ENCODE peak calls at places on chromosomes 7 and 10, in six cellular contexts. B is fibroblast of the aortic adventitia, J is keratinocyte, P is tibial artery, T is K562, Q is uterus. X is an unnamed sample.

GRCh38 chr10:94293344-94293743 is 69.4 kb downstream of the NOC3L start:
- DNase-seq in B (peak), J (no peak), P (no peak), T (no peak), Q (peak), X (no peak)

GRCh38 chr10:48542471-48543210 is 62.2 kb downstream of the ARHGAP22 start:
- DNase-seq in B (no peak), J (no peak), P (no peak), T (no peak), Q (no peak), X (no peak)

GRCh38 chr10:133528296-133528844 is 1.2 kb downstream of the CYP2E1 start:
- DNase-seq in B (no peak), J (no peak), P (no peak), T (no peak), Q (no peak), X (no peak)

GRCh38 chr10:78139336-78139735 is 105.7 kb downstream of the RPS24 start:
- DNase-seq in B (no peak), J (no peak), P (no peak), T (no peak), Q (peak), X (no peak)

GRCh38 chr7:116210345-116211005 is at the start of gene TES:
- DNase-seq in B (peak), J (no peak), P (peak), T (peak), Q (peak), X (no peak)

GRCh38 chr10:62395892-62396291 is 21.7 kb downstream of the ZNF365 start:
- DNase-seq in B (no peak), J (no peak), P (no peak), T (no peak), Q (no peak), X (no peak)

GRCh38 chr7:80656029-80656428 is 17.6 kb downstream of the CD36 start:
- DNase-seq in B (no peak), J (no peak), P (no peak), T (no peak), Q (no peak), X (no peak)

GRCh38 chr10:8404721-8405120 is 350.2 kb downstream of the GATA3 start:
- DNase-seq in B (no peak), J (no peak), P (no peak), T (no peak), Q (no peak), X (no peak)

GRCh38 chr10:122089343-122090015 is 100.5 kb downstream of the TACC2 start:
- DNase-seq in B (no peak), J (peak), P (no peak), T (no peak), Q (no peak), X (no peak)

GRCh38 chr10:101778781-101779543 is 3.0 kb upstream of the FGF8 start:
- DNase-seq in B (peak), J (no peak), P (peak), T (peak), Q (no peak), X (no peak)

GRCh38 chr7:101558742-101559325 is 70.3 kb downstream of the MYL10 start:
- DNase-seq in B (no peak), J (no peak), P (peak), T (peak), Q (no peak), X (no peak)

GRCh38 chr7:21507627-21508343 is 35.1 kb upstream of the DNAH11 start:
- DNase-seq in B (peak), J (no peak), P (no peak), T (peak), Q (no peak), X (no peak)

GRCh38 chr7:73941836-73942551 is 81.0 kb downstream of the TMEM270 start:
- DNase-seq in B (peak), J (no peak), P (no peak), T (no peak), Q (no peak), X (no peak)

GRCh38 chr7:633381-634018 is 93.0 kb upstream of the DNAAF5 start:
- DNase-seq in B (no peak), J (no peak), P (no peak), T (no peak), Q (no peak), X (no peak)

GRCh38 chr7:118306771-118307170 is 82.3 kb downstream of the ANKRD7 start:
- DNase-seq in B (no peak), J (no peak), P (no peak), T (no peak), Q (no peak), X (no peak)

GRCh38 chr10:95183451-95184230 is 10.4 kb upstream of the ACSM6 start:
- DNase-seq in B (peak), J (peak), P (peak), T (peak), Q (peak), X (peak)

GRCh38 chr7:94654764-94655561 is 970 bp downstream of the SGCE start:
- DNase-seq in B (peak), J (no peak), P (peak), T (no peak), Q (peak), X (no peak)

GRCh38 chr10:102247724-102248123 is 2.4 kb downstream of the GBF1 start:
- DNase-seq in B (peak), J (no peak), P (no peak), T (no peak), Q (no peak), X (no peak)

GRCh38 chr7:124032369-124033092 is at the start of gene TMEM229A:
- DNase-seq in B (peak), J (no peak), P (no peak), T (no peak), Q (peak), X (no peak)

GRCh38 chr7:2724453-2725177 is 36.6 kb downstream of the AMZ1 start:
- DNase-seq in B (no peak), J (no peak), P (peak), T (no peak), Q (peak), X (no peak)

DNA sequence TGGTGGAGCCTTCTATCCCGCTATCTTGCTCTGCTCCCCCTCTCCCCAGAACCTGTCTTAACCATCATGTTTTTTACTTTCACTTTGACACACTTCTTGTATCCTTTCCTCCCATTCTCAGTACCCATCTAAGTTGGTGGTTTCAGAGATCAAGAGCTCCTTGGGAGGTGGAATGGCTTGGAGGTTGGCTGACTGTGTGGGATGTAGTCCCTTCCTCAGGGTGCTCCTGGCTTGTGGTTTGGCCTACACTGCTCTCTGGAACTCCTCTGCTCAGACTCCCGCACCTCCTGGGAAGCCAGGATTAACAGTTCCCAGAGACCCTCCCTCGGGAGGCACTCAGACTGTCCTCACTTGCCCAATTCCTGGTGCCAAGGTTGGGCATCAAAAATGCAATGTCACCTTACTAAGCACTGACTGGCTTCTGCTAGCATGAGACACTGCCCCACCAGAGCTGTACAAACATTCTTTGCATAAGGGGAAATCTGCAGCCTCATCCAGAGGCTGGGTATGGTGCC is 93.1 kb upstream of the NAMPT start:
- DNase-seq in B (no peak), J (no peak), P (no peak), T (no peak), Q (no peak), X (no peak)
- H3K4me3 ChIP-seq in B (no peak), J (no peak), P (no peak), T (no peak), Q (no peak), X (no peak)

DNA sequence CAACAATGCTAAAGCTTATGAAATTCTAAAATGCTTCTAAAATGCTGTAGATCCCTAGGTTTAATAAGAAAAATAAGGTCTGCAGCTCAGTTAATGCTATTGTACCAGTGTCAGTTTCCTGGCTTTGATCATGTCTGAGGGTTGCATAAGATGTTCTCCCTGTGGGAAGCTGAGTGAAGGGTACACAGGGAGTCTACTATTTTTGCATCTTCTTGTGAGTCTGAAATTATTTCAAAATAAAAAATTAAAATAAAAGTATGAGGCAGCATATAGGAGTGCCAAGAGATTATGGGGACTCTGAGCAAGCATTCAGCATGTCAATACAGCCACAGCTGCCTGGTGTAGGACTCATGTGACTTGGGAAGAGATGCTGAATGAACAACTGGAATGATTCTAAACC is 14.7 kb downstream of the CHST15 start:
- DNase-seq in B (no peak), J (no peak), P (no peak), T (no peak), Q (no peak), X (no peak)
- H3K4me3 ChIP-seq in B (no peak), J (no peak), P (no peak), T (no peak), Q (no peak), X (no peak)

DNA sequence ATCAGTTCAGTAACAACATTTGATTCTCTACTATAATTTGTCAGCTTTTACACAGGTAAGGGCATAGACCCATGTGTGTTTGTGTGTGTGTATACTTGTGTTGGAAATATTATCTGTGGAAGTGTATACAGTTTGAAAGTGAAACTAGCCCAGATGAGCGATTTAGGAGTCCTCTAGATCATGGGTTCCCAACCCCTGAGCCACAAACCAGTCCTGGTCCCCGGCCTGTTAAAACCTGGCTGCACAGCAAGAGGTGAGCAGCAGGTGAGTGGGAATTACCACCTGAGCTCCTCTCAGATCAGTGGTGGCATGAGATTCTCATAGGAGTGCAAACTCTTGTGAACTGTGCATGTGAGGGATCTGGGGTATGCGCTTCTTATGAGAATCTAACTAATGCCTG is 1221.5 kb upstream of the SORCS1 start:
- DNase-seq in B (no peak), J (no peak), P (no peak), T (no peak), Q (no peak), X (no peak)
- H3K4me3 ChIP-seq in B (no peak), J (no peak), P (no peak), T (no peak), Q (no peak), X (no peak)

GRCh38 chr10:97633921-97634320 is 621 bp upstream of the MORN4 start:
- DNase-seq in B (no peak), J (no peak), P (no peak), T (no peak), Q (no peak), X (no peak)
- H3K4me3 ChIP-seq in B (peak), J (peak), P (peak), T (peak), Q (peak), X (peak)

GRCh38 chr10:110822708-110823291 is 48.9 kb upstream of the PDCD4 start:
- DNase-seq in B (no peak), J (no peak), P (no peak), T (no peak), Q (no peak), X (no peak)

GRCh38 chr10:110822065-110822707 is 49.5 kb upstream of the PDCD4 start:
- DNase-seq in B (no peak), J (no peak), P (no peak), T (peak), Q (no peak), X (no peak)

GRCh38 chr10:110818311-110819257 is 53.1 kb upstream of the PDCD4 start:
- DNase-seq in B (peak), J (no peak), P (peak), T (no peak), Q (no peak), X (no peak)

GRCh38 chr10:110821508-110821907 is 50.2 kb upstream of the PDCD4 start:
- DNase-seq in B (peak), J (no peak), P (peak), T (no peak), Q (peak), X (no peak)

GRCh38 chr10:110820321-110820814 is 51.4 kb upstream of the PDCD4 start:
- DNase-seq in B (peak), J (no peak), P (peak), T (no peak), Q (peak), X (no peak)
- H3K4me3 ChIP-seq in B (no peak), J (no peak), P (peak), T (no peak), Q (no peak), X (peak)